ENCODE peak calls at places on chromosomes 3 and 15, in seven cellular contexts. One of them, this sample, is unnamed.
A peak's percentile ranks its signal among the peaks of the same experiment; 100 is the strongest.

GRCh38 chr15:55267401-55268053 is 22.1 kb downstream of the RAB27A start:
- DNase-seq in lower lobe of right lung: peak; percentile 79
- DNase-seq in GF-D8: peak; percentile 64
- DNase-seq in GM13977: no peak
- DNase-seq in upper lobe of left lung: peak; percentile 23
- DNase-seq in HS-27A: no peak
- DNase-seq in CD8-positive, alpha-beta memory T cell: peak; percentile 85
- DNase-seq in this sample: peak; percentile 87

GRCh38 chr3:137105277-137105977 is 147.6 kb downstream of the IL20RB start:
- DNase-seq in GF-D8: peak; percentile 7
- DNase-seq in lower lobe of right lung: no peak
- DNase-seq in CD8-positive, alpha-beta memory T cell: peak; percentile 1
- DNase-seq in HS-27A: peak; percentile 26
- DNase-seq in GM13977: peak; percentile 40
- DNase-seq in upper lobe of left lung: no peak
- DNase-seq in this sample: peak; percentile 13

GRCh38 chr3:34213481-34213880 is 415.1 kb downstream of the PDCD6IP start:
- DNase-seq in lower lobe of right lung: no peak
- DNase-seq in CD8-positive, alpha-beta memory T cell: no peak
- DNase-seq in GM13977: no peak
- DNase-seq in upper lobe of left lung: no peak
- DNase-seq in HS-27A: no peak
- DNase-seq in GF-D8: no peak
- DNase-seq in this sample: no peak

GRCh38 chr3:114052216-114052615 is 4.1 kb downstream of the CCDC191 start:
- DNase-seq in CD8-positive, alpha-beta memory T cell: no peak
- DNase-seq in upper lobe of left lung: no peak
- DNase-seq in GM13977: no peak
- DNase-seq in lower lobe of right lung: no peak
- DNase-seq in GF-D8: no peak
- DNase-seq in HS-27A: no peak
- DNase-seq in this sample: no peak

GRCh38 chr15:74529911-74530310 is 11.1 kb upstream of the ARID3B start:
- DNase-seq in HS-27A: no peak
- DNase-seq in GM13977: no peak
- DNase-seq in CD8-positive, alpha-beta memory T cell: no peak
- DNase-seq in GF-D8: no peak
- DNase-seq in lower lobe of right lung: no peak
- DNase-seq in upper lobe of left lung: no peak
- DNase-seq in this sample: no peak

GRCh38 chr15:70033529-70034140 is 64.1 kb downstream of the TLE3 start:
- DNase-seq in lower lobe of right lung: no peak
- DNase-seq in upper lobe of left lung: peak; percentile 83
- DNase-seq in HS-27A: no peak
- DNase-seq in CD8-positive, alpha-beta memory T cell: no peak
- DNase-seq in GM13977: no peak
- DNase-seq in GF-D8: no peak
- DNase-seq in this sample: no peak

GRCh38 chr3:63565220-63565619 is 87.3 kb upstream of the SNTN start:
- DNase-seq in lower lobe of right lung: no peak
- DNase-seq in CD8-positive, alpha-beta memory T cell: no peak
- DNase-seq in GM13977: no peak
- DNase-seq in upper lobe of left lung: no peak
- DNase-seq in HS-27A: no peak
- DNase-seq in GF-D8: no peak
- DNase-seq in this sample: no peak

GRCh38 chr15:81278306-81279029 is 45.5 kb downstream of the STARD5 start:
- DNase-seq in lower lobe of right lung: no peak
- DNase-seq in HS-27A: no peak
- DNase-seq in upper lobe of left lung: no peak
- DNase-seq in CD8-positive, alpha-beta memory T cell: no peak
- DNase-seq in GM13977: no peak
- DNase-seq in GF-D8: no peak
- DNase-seq in this sample: no peak

GRCh38 chr3:134874737-134875413 is 79.8 kb downstream of the EPHB1 start:
- DNase-seq in HS-27A: no peak
- DNase-seq in GM13977: no peak
- DNase-seq in lower lobe of right lung: no peak
- DNase-seq in upper lobe of left lung: no peak
- DNase-seq in GF-D8: no peak
- DNase-seq in CD8-positive, alpha-beta memory T cell: no peak
- DNase-seq in this sample: no peak

GRCh38 chr15:101135532-101136166 is 116.2 kb downstream of the CHSY1 start:
- DNase-seq in lower lobe of right lung: peak; percentile 43
- DNase-seq in upper lobe of left lung: peak; percentile 58
- DNase-seq in GF-D8: peak; percentile 31
- DNase-seq in HS-27A: no peak
- DNase-seq in CD8-positive, alpha-beta memory T cell: no peak
- DNase-seq in GM13977: peak; percentile 79
- DNase-seq in this sample: peak; percentile 63

GRCh38 chr3:65751123-65751700 is 287.5 kb downstream of the MAGI1 start:
- DNase-seq in GF-D8: no peak
- DNase-seq in lower lobe of right lung: no peak
- DNase-seq in HS-27A: no peak
- DNase-seq in upper lobe of left lung: no peak
- DNase-seq in CD8-positive, alpha-beta memory T cell: no peak
- DNase-seq in GM13977: peak; percentile 13
- DNase-seq in this sample: peak; percentile 9

GRCh38 chr15:69807752-69808151 is 290.0 kb downstream of the TLE3 start:
- DNase-seq in CD8-positive, alpha-beta memory T cell: no peak
- DNase-seq in GF-D8: no peak
- DNase-seq in GM13977: no peak
- DNase-seq in upper lobe of left lung: no peak
- DNase-seq in lower lobe of right lung: peak; percentile 64
- DNase-seq in HS-27A: no peak
- DNase-seq in this sample: peak; percentile 23

GRCh38 chr3:177263615-177264365 is 66.5 kb upstream of the TBL1XR1 start:
- DNase-seq in CD8-positive, alpha-beta memory T cell: no peak
- DNase-seq in HS-27A: no peak
- DNase-seq in GF-D8: no peak
- DNase-seq in upper lobe of left lung: no peak
- DNase-seq in GM13977: no peak
- DNase-seq in lower lobe of right lung: no peak
- DNase-seq in this sample: no peak

GRCh38 chr3:14915636-14916222 is 31.7 kb upstream of the NR2C2 start:
- DNase-seq in upper lobe of left lung: no peak
- DNase-seq in CD8-positive, alpha-beta memory T cell: no peak
- DNase-seq in GM13977: no peak
- DNase-seq in GF-D8: no peak
- DNase-seq in lower lobe of right lung: no peak
- DNase-seq in HS-27A: no peak
- DNase-seq in this sample: peak; percentile 36

GRCh38 chr15:36271048-36271447 is 308.4 kb upstream of the CDIN1 start:
- DNase-seq in HS-27A: no peak
- DNase-seq in CD8-positive, alpha-beta memory T cell: no peak
- DNase-seq in GF-D8: no peak
- DNase-seq in upper lobe of left lung: no peak
- DNase-seq in GM13977: no peak
- DNase-seq in lower lobe of right lung: no peak
- DNase-seq in this sample: no peak

GRCh38 chr15:39124925-39125625 is 455.8 kb upstream of the THBS1 start:
- DNase-seq in CD8-positive, alpha-beta memory T cell: no peak
- DNase-seq in upper lobe of left lung: no peak
- DNase-seq in lower lobe of right lung: no peak
- DNase-seq in HS-27A: no peak
- DNase-seq in GM13977: no peak
- DNase-seq in GF-D8: no peak
- DNase-seq in this sample: no peak

GRCh38 chr15:90221251-90221900 is 12.4 kb downstream of the CIB1 start:
- DNase-seq in HS-27A: peak; percentile 60
- DNase-seq in GF-D8: no peak
- DNase-seq in GM13977: peak; percentile 78
- DNase-seq in lower lobe of right lung: peak; percentile 75
- DNase-seq in upper lobe of left lung: no peak
- DNase-seq in CD8-positive, alpha-beta memory T cell: no peak
- DNase-seq in this sample: peak; percentile 47

GRCh38 chr3:128503164-128503651 is 10.2 kb upstream of the GATA2 start:
- DNase-seq in HS-27A: no peak
- DNase-seq in GM13977: no peak
- DNase-seq in upper lobe of left lung: no peak
- DNase-seq in CD8-positive, alpha-beta memory T cell: no peak
- DNase-seq in lower lobe of right lung: no peak
- DNase-seq in GF-D8: no peak
- DNase-seq in this sample: no peak

GRCh38 chr3:142243134-142243533 is 17.7 kb upstream of the GK5 start:
- DNase-seq in CD8-positive, alpha-beta memory T cell: no peak
- DNase-seq in upper lobe of left lung: no peak
- DNase-seq in lower lobe of right lung: no peak
- DNase-seq in GF-D8: no peak
- DNase-seq in GM13977: no peak
- DNase-seq in HS-27A: no peak
- DNase-seq in this sample: no peak

GRCh38 chr3:48130321-48130881 is 57.8 kb downstream of the CDC25A start:
- DNase-seq in GF-D8: no peak
- DNase-seq in lower lobe of right lung: peak; percentile 67
- DNase-seq in GM13977: no peak
- DNase-seq in CD8-positive, alpha-beta memory T cell: no peak
- DNase-seq in HS-27A: no peak
- DNase-seq in upper lobe of left lung: peak; percentile 80
- DNase-seq in this sample: no peak

This sample was measured in activated CD8-positive, alpha-beta T cell treated with anti-CD3 and anti-CD28 coated beads for 36 hours.